ENCODE peak calls at places on chromosome 20, in eight cellular contexts. J, R, C, B, S, A, O and K are unnamed samples.

GRCh38 chr20:22536141-22536828 is 48.1 kb downstream of the FOXA2 start:
- DNase-seq in J (no peak), R (no peak), C (no peak), B (no peak), S (no peak), A (no peak), O (no peak), K (no peak)

GRCh38 chr20:21203036-21203656 is 77.3 kb downstream of the KIZ start:
- DNase-seq in J (no peak), R (no peak), C (no peak), B (no peak), S (no peak), A (no peak), O (no peak), K (no peak)

GRCh38 chr20:17500271-17500670 is 30.9 kb downstream of the BFSP1 start:
- DNase-seq in J (no peak), R (no peak), C (no peak), B (no peak), S (no peak), A (no peak), O (no peak), K (no peak)

GRCh38 chr20:56627122-56628014 is 1.7 kb upstream of the TFAP2C start:
- DNase-seq in J (no peak), R (peak; percentile 35), C (no peak), B (peak; percentile 66), S (no peak), A (no peak), O (no peak), K (no peak)

GRCh38 chr20:2695206-2695983 is 2.8 kb downstream of the EBF4 start:
- DNase-seq in J (no peak), R (no peak), C (no peak), B (peak; percentile 48), S (no peak), A (no peak), O (no peak), K (no peak)

GRCh38 chr20:12882832-12883506 is 125.8 kb upstream of the SPTLC3 start:
- DNase-seq in J (no peak), R (no peak), C (no peak), B (no peak), S (peak; percentile 45), A (peak; percentile 51), O (no peak), K (no peak)

GRCh38 chr20:21767739-21768223 is 62.3 kb downstream of the PAX1 start:
- DNase-seq in J (no peak), R (peak; percentile 87), C (no peak), B (no peak), S (no peak), A (no peak), O (no peak), K (no peak)

GRCh38 chr20:53270792-53271375 is 298.7 kb downstream of the TSHZ2 start:
- DNase-seq in J (no peak), R (peak; percentile 8), C (no peak), B (no peak), S (no peak), A (no peak), O (no peak), K (no peak)

GRCh38 chr20:61487346-61488022 is 235.4 kb downstream of the CDH4 start:
- DNase-seq in J (no peak), R (no peak), C (no peak), B (no peak), S (no peak), A (no peak), O (no peak), K (no peak)

GRCh38 chr20:13290724-13291123 is 69.7 kb downstream of the ISM1 start:
- DNase-seq in J (no peak), R (no peak), C (no peak), B (no peak), S (no peak), A (no peak), O (no peak), K (no peak)

GRCh38 chr20:51400051-51400926 is 142.2 kb downstream of the NFATC2 start:
- DNase-seq in J (no peak), R (no peak), C (peak; percentile 32), B (no peak), S (no peak), A (no peak), O (peak; percentile 70), K (no peak)

GRCh38 chr20:61839912-61840441 is 225.7 kb downstream of the TAF4 start:
- DNase-seq in J (no peak), R (no peak), C (no peak), B (no peak), S (no peak), A (no peak), O (no peak), K (no peak)

GRCh38 chr20:25277941-25278521 is 30.1 kb downstream of the PYGB start:
- DNase-seq in J (no peak), R (no peak), C (no peak), B (peak; percentile 60), S (no peak), A (no peak), O (no peak), K (no peak)

GRCh38 chr20:19692685-19693119 is 65.4 kb upstream of the RIN2 start:
- DNase-seq in J (peak; percentile 68), R (peak; percentile 77), C (peak; percentile 83), B (no peak), S (peak; percentile 22), A (peak; percentile 65), O (peak; percentile 43), K (peak; percentile 16)

GRCh38 chr20:20955837-20956236 is 150.3 kb downstream of the LINC00237 start:
- DNase-seq in J (no peak), R (no peak), C (no peak), B (no peak), S (no peak), A (no peak), O (no peak), K (no peak)

GRCh38 chr20:54377992-54378773 is 97.2 kb upstream of the DOK5 start:
- DNase-seq in J (no peak), R (no peak), C (no peak), B (no peak), S (no peak), A (no peak), O (no peak), K (no peak)

DNA sequence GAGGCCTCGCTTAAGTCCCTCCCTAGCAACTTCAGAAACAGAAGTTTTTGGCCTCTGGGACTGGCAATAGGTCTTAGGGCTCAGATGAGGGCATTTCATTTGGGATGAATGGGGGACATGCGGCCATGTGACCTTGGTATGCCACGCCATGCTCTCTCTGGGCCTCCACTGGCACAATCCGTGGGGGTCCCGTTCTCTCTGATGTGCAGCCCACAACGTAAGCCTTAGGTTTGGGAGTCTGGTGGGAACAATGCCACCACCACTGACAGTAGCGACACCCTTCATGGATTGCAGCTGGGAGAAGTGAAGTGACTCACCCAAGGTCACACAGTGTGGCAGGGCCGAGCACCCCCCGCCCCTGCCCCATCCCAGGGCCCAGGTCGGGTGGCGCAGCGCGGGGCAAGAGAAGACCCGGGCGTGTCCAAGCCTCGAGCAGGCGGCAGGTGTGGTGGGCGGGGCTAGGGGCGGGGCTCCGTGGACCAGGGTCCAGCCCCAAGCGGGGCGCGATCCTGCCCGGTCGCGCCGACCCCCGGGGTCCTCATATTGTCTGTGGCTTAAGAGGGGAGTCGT is 864 bp upstream of the CEBPB start:
- DNase-seq in J (no peak), R (peak; percentile 83), C (peak; percentile 93), B (peak; percentile 86), S (no peak), A (no peak), O (peak; percentile 38), K (no peak)
- H3K4me3 ChIP-seq in J (no peak overlapping the region), R (peak overlapping the region; percentile 90), C (peak overlapping the region; percentile 63), B (peak overlapping the region; percentile 75), S (no peak overlapping the region), A (no peak overlapping the region), O (peak overlapping the region; percentile 72), K (peak overlapping the region; percentile 91)

GRCh38 chr20:4578375-4578774 is 143.3 kb upstream of the PRND start:
- DNase-seq in J (no peak), R (no peak), C (no peak), B (no peak), S (no peak), A (no peak), O (no peak), K (no peak)

GRCh38 chr20:4585758-4586157 is 136.0 kb upstream of the PRND start:
- DNase-seq in J (no peak), R (no peak), C (no peak), B (no peak), S (no peak), A (no peak), O (no peak), K (no peak)

GRCh38 chr20:4585104-4585753 is 136.5 kb upstream of the PRND start:
- DNase-seq in J (no peak), R (peak; percentile 12), C (no peak), B (no peak), S (peak; percentile 40), A (peak; percentile 68), O (no peak), K (no peak)

DNA sequence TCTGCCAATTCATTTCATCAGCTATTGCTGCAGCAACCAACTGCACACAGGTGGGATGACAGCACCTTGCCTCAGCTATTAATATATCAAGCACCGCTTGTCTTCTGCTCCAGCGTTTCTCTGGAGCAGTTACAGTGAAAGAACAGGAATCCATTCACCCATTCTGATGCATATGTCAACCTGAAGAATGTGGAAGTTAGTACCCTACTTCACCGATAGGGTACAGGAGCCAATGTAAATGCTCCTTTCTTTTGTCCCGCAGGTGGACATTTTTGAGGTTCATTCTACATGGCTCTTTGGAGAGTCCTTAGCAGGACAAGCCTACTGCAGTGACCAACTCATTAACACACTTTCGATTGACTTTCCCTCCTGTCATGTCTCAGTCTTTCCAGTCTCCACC is 139.9 kb upstream of the PRND start:
- DNase-seq in J (no peak), R (peak; percentile 74), C (no peak), B (no peak), S (no peak), A (no peak), O (no peak), K (no peak)
- TF ChIP-seq CTCF in J (no peak), R (peak; percentile 48), C (no peak), B (no peak), S (no peak), A (no peak), O (no peak), K (no peak)

DNA sequence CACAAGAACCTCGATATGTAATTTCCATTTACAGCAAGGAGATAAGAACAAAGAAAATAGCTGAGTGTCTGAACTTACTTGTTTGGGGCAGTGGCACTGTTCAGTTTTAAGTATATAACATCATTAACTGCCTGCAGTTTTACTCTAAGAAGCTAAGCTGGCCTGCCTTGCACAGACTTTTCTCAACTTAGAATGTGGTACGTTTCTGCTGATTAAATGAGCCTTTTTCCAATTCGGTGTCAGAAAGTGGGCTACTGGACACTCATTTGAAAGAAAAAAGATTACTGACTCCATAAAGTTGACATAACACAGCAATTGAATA is 2.1 kb downstream of the ZMYND8 start:
- DNase-seq in J (no peak), R (no peak), C (no peak), B (no peak), S (no peak), A (no peak), O (no peak), K (no peak)
- H3K4me3 ChIP-seq in J (no peak overlapping the region), R (peak overlapping the region; percentile 24), C (no peak overlapping the region), B (peak overlapping the region; percentile 31), S (no peak overlapping the region), A (peak overlapping the region; percentile 32), O (peak overlapping the region; percentile 55), K (peak overlapping the region; percentile 17)

GRCh38 chr20:34171640-34172039 is 59.6 kb upstream of the EIF2S2 start:
- DNase-seq in J (no peak), R (no peak), C (no peak), B (no peak), S (no peak), A (no peak), O (no peak), K (no peak)
- TF ChIP-seq CTCF in J (no peak), R (no peak), C (no peak), B (no peak), S (no peak), A (no peak), O (no peak), K (no peak)